ENCODE peak calls at places on chromosomes 5 and 9, in six cellular contexts. D is activated CD8-positive, alpha-beta T cell treated with anti-CD3 and anti-CD28 coated beads for 36 hours; I is GM13977; R is type B pancreatic cell; B is kidney; M is ovary. N is an unnamed sample.

GRCh38 chr5:178116406-178116885 is 3.1 kb downstream of the N4BP3 start:
- DNase-seq in D (peak), I (peak), R (no peak), B (peak), M (no peak), N (peak)

GRCh38 chr9:129166962-129167557 is 11.0 kb downstream of the IER5L start:
- DNase-seq in D (peak), I (peak), R (no peak), B (peak), M (peak), N (no peak)

GRCh38 chr5:54820346-54820745 is 165.0 kb downstream of the ESM1 start:
- DNase-seq in D (no peak), I (no peak), R (no peak), B (no peak), M (no peak), N (no peak)

GRCh38 chr5:45692481-45692880 is 3.7 kb downstream of the HCN1 start:
- DNase-seq in D (no peak), I (no peak), R (no peak), B (no peak), M (no peak), N (no peak)

GRCh38 chr9:121670447-121670846 is 19.0 kb downstream of the DAB2IP start:
- DNase-seq in D (no peak), I (no peak), R (no peak), B (peak), M (peak), N (no peak)

GRCh38 chr9:22105005-22105722 is 96.1 kb upstream of the CDKN2B start:
- DNase-seq in D (peak), I (peak), R (no peak), B (no peak), M (no peak), N (peak)

GRCh38 chr9:137445930-137446431 is 4.8 kb upstream of the ENTPD8 start:
- DNase-seq in D (no peak), I (no peak), R (no peak), B (peak), M (no peak), N (no peak)

GRCh38 chr5:11791777-11792176 is 112.5 kb downstream of the CTNND2 start:
- DNase-seq in D (no peak), I (no peak), R (no peak), B (no peak), M (no peak), N (no peak)

GRCh38 chr5:125227333-125228075 is 481.1 kb upstream of the ZNF608 start:
- DNase-seq in D (no peak), I (no peak), R (no peak), B (no peak), M (no peak), N (no peak)

GRCh38 chr5:75720882-75721281 is 3.6 kb upstream of the POC5 start:
- DNase-seq in D (no peak), I (no peak), R (no peak), B (no peak), M (no peak), N (no peak)

GRCh38 chr9:137189297-137190295 is 1.1 kb downstream of the SSNA1 start:
- DNase-seq in D (no peak), I (no peak), R (no peak), B (no peak), M (no peak), N (no peak)

GRCh38 chr9:76571288-76572204 is 112.6 kb downstream of the GCNT1 start:
- DNase-seq in D (peak), I (peak), R (no peak), B (no peak), M (no peak), N (peak)

GRCh38 chr5:154487541-154487940 is 9.5 kb upstream of the HAND1 start:
- DNase-seq in D (peak), I (peak), R (no peak), B (no peak), M (no peak), N (peak)

GRCh38 chr5:169602535-169602934 is 19.0 kb downstream of the SPDL1 start:
- DNase-seq in D (no peak), I (no peak), R (no peak), B (no peak), M (no peak), N (no peak)

GRCh38 chr5:157459715-157460599 is at the start of gene NIPAL4:
- DNase-seq in D (peak), I (peak), R (no peak), B (peak), M (no peak), N (peak)

GRCh38 chr9:124399323-124399962 is 15.8 kb downstream of the PSMB7 start:
- DNase-seq in D (no peak), I (no peak), R (no peak), B (no peak), M (no peak), N (no peak)

GRCh38 chr9:136253246-136254130 is 7.9 kb upstream of the QSOX2 start:
- DNase-seq in D (no peak), I (no peak), R (no peak), B (no peak), M (no peak), N (no peak)

GRCh38 chr5:75351058-75351926 is 14.3 kb downstream of the HMGCR start:
- DNase-seq in D (no peak), I (no peak), R (no peak), B (no peak), M (no peak), N (no peak)

GRCh38 chr5:55037816-55038379 is 13.8 kb downstream of the GZMK start:
- DNase-seq in D (no peak), I (no peak), R (no peak), B (no peak), M (no peak), N (no peak)

GRCh38 chr5:90802695-90803317 is 244.2 kb downstream of the ADGRV1 start:
- DNase-seq in D (peak), I (peak), R (no peak), B (no peak), M (no peak), N (peak)

GRCh38 chr5:128271859-128272446 is 188.4 kb downstream of the SLC12A2 start:
- DNase-seq in D (no peak), I (no peak), R (no peak), B (no peak), M (no peak), N (no peak)

GRCh38 chr9:132372177-132373095 is 17.6 kb upstream of the SETX start:
- DNase-seq in D (no peak), I (no peak), R (no peak), B (no peak), M (no peak), N (no peak)

GRCh38 chr5:136011427-136012001 is 17.3 kb upstream of the TGFBI start:
- DNase-seq in D (no peak), I (no peak), R (no peak), B (no peak), M (no peak), N (no peak)

GRCh38 chr9:28853487-28853886 is 1280.2 kb upstream of the C9orf72 start:
- DNase-seq in D (no peak), I (no peak), R (no peak), B (no peak), M (no peak), N (no peak)
- TF ChIP-seq CTCF in D (no peak), I (no peak), R (no peak), B (no peak), M (no peak), N (no peak)

GRCh38 chr5:16350816-16351215 is 114.8 kb downstream of the ZNF622 start:
- DNase-seq in D (no peak), I (no peak), R (no peak), B (no peak), M (no peak), N (no peak)

GRCh38 chr5:16346380-16346779 is 119.2 kb downstream of the ZNF622 start:
- DNase-seq in D (no peak), I (no peak), R (no peak), B (no peak), M (no peak), N (no peak)

DNA sequence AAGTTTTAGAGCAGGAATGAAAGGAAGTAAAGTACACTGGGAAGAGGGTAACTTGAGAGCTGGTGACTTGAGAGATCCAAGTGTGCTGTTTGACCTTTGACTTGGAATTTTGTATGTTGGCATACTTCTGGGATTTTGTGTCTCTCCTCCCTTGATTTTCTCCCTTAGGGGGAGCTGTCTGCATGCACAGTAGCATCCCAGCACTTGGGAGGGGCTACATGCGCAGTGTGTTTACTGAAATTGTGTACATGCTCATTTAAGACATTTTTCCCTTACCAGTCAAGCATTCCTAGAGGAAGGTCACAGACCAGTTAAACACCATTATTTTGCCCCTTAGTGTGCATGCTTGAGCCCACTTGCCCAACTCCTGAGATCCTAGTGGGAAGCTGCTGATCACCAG is 120.1 kb downstream of the ZNF622 start:
- DNase-seq in D (no peak), I (no peak), R (no peak), B (no peak), M (no peak), N (no peak)
- TF ChIP-seq CTCF in D (no peak), I (no peak), R (no peak), B (no peak), M (no peak), N (no peak)

GRCh38 chr5:167050568-167051214 is 1240.8 kb upstream of the WWC1 start:
- DNase-seq in D (no peak), I (no peak), R (no peak), B (no peak), M (no peak), N (no peak)
- TF ChIP-seq CTCF in D (no peak), I (no peak), R (no peak), B (no peak), M (no peak), N (no peak)

DNA sequence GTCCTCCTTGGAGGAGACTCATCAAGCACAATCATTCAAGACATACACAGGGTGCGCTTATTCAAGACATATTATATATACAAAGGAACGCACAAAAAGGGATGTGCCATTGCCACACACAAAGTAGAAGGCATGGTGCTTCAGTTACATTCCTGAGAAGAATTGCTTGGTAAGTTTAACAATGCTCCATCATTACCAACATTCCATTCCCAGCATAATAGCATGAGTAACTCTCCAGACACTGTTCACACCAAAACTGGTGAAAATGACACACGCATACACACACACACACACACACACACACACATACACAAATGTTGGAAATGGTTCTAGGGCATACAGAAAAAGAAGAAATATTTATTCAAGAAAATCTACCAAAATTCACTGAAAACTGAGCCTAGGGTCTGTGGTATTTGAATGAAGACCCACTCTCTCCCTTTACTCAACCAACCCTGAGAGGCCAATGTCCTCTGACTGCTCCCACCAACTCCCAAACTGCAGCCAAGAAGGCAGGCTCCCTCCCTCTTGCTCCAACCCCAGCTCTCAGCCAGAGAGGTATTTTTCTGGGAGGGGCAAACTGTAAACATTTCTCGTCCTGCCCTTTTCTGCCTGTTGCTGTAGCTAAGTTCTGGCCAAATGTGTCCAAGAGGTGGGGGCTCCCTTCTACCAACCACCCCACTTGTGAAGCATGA is 19.9 kb downstream of the UGT3A1 start:
- DNase-seq in D (no peak), I (no peak), R (no peak), B (no peak), M (no peak), N (no peak)
- TF ChIP-seq CTCF in D (no peak), I (no peak), R (no peak), B (no peak), M (no peak), N (no peak)

GRCh38 chr5:164475339-164475977 is 970.0 kb downstream of the MAT2B start:
- DNase-seq in D (no peak), I (peak), R (no peak), B (no peak), M (no peak), N (peak)
- TF ChIP-seq CTCF in D (no peak), I (peak), R (peak), B (peak), M (no peak), N (peak)

GRCh38 chr9:73565833-73566465 is 414.3 kb downstream of the ANXA1 start:
- DNase-seq in D (peak), I (no peak), R (no peak), B (peak), M (no peak), N (no peak)
- TF ChIP-seq CTCF in D (no peak), I (peak), R (peak), B (no peak), M (no peak), N (peak)

GRCh38 chr5:110768138-110768845 is 29.5 kb downstream of the SLC25A46 start:
- DNase-seq in D (no peak), I (no peak), R (no peak), B (no peak), M (no peak), N (no peak)
- TF ChIP-seq CTCF in D (no peak), I (no peak), R (no peak), B (no peak), M (no peak), N (no peak)